ENCODE peak calls at places on chromosomes 13 and 19, in five cellular contexts. One of them, this sample, is unnamed.

GRCh38 chr13:73299787-73300186 is 241.0 kb downstream of the KLF5 start:
- DNase-seq in IMR-90: peak; percentile 50
- DNase-seq in PC-3: no peak
- DNase-seq in mammary epithelial cell: no peak
- DNase-seq in fibroblast of lung: peak; percentile 73
- DNase-seq in this sample: no peak

GRCh38 chr19:28049875-28050274 is 1163.1 kb downstream of the UQCRFS1 start:
- DNase-seq in IMR-90: no peak
- DNase-seq in PC-3: no peak
- DNase-seq in mammary epithelial cell: no peak
- DNase-seq in fibroblast of lung: no peak
- DNase-seq in this sample: no peak

GRCh38 chr13:93744033-93744432 is 517.4 kb downstream of the GPC6 start:
- DNase-seq in mammary epithelial cell: no peak
- DNase-seq in PC-3: no peak
- DNase-seq in fibroblast of lung: no peak
- DNase-seq in IMR-90: no peak
- DNase-seq in this sample: no peak

GRCh38 chr19:14015454-14016035 is 9.4 kb upstream of the RFX1 start:
- DNase-seq in IMR-90: no peak
- DNase-seq in fibroblast of lung: no peak
- DNase-seq in mammary epithelial cell: no peak
- DNase-seq in PC-3: no peak
- DNase-seq in this sample: peak; percentile 84

GRCh38 chr13:110396913-110397379 is 89.9 kb downstream of the COL4A2 start:
- DNase-seq in PC-3: peak; percentile 92
- DNase-seq in IMR-90: peak; percentile 100
- DNase-seq in fibroblast of lung: peak; percentile 100
- DNase-seq in mammary epithelial cell: peak; percentile 97
- DNase-seq in this sample: no peak

GRCh38 chr13:108947551-108948030 is 318.2 kb downstream of the MYO16 start:
- DNase-seq in PC-3: no peak
- DNase-seq in mammary epithelial cell: no peak
- DNase-seq in fibroblast of lung: peak; percentile 23
- DNase-seq in IMR-90: peak; percentile 30
- DNase-seq in this sample: no peak

GRCh38 chr13:33330483-33330882 is 44.9 kb upstream of the STARD13 start:
- DNase-seq in IMR-90: no peak
- DNase-seq in PC-3: no peak
- DNase-seq in mammary epithelial cell: no peak
- DNase-seq in fibroblast of lung: no peak
- DNase-seq in this sample: no peak

GRCh38 chr13:113216165-113217056 is 7.0 kb downstream of the CUL4A start:
- DNase-seq in IMR-90: peak; percentile 74
- DNase-seq in PC-3: peak; percentile 73
- DNase-seq in mammary epithelial cell: peak; percentile 72
- DNase-seq in fibroblast of lung: peak; percentile 84
- DNase-seq in this sample: no peak

GRCh38 chr13:27967203-27967735 is 1.8 kb downstream of the CDX2 start:
- DNase-seq in fibroblast of lung: no peak
- DNase-seq in PC-3: no peak
- DNase-seq in mammary epithelial cell: no peak
- DNase-seq in IMR-90: no peak
- DNase-seq in this sample: no peak

GRCh38 chr13:43924549-43925245 is 45.0 kb downstream of the LACC1 start:
- DNase-seq in fibroblast of lung: no peak
- DNase-seq in mammary epithelial cell: no peak
- DNase-seq in PC-3: no peak
- DNase-seq in IMR-90: no peak
- DNase-seq in this sample: peak; percentile 42

GRCh38 chr13:108218044-108218974 is at the start of gene ABHD13:
- DNase-seq in mammary epithelial cell: peak; percentile 93
- DNase-seq in PC-3: peak; percentile 95
- DNase-seq in IMR-90: peak; percentile 85
- DNase-seq in fibroblast of lung: peak; percentile 85
- DNase-seq in this sample: peak; percentile 98

GRCh38 chr13:44930907-44931676 is 58.2 kb downstream of the NUFIP1 start:
- DNase-seq in IMR-90: no peak
- DNase-seq in fibroblast of lung: peak; percentile 54
- DNase-seq in PC-3: peak; percentile 27
- DNase-seq in mammary epithelial cell: peak; percentile 61
- DNase-seq in this sample: no peak
- H2AFZ ChIP-seq in IMR-90: no peak overlapping the region
- H2AFZ ChIP-seq in fibroblast of lung: no peak overlapping the region
- H2AFZ ChIP-seq in PC-3: no peak overlapping the region
- H2AFZ ChIP-seq in mammary epithelial cell: peak overlapping the region; percentile 46
- H2AFZ ChIP-seq in this sample: no peak overlapping the region

DNA sequence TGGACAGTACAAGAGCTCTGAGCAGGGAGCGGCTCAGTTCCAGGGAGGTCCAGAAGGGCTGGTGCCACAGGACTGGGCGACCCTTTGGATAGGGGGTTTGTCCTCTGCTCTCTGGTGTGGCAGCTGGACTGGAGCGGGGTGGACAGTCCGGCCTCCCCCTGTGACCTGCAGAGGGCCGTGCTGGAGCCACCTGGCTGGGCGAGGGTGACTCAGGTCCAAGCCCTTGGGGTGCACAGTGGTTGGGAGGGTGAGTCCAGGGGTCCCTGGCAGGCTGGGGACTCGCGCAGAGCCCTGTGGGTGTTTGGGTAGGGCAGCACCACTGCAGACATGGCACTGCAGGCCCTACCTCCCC is 7.2 kb downstream of the SSBP4 start:
- DNase-seq in PC-3: no peak
- DNase-seq in IMR-90: no peak
- DNase-seq in mammary epithelial cell: no peak
- DNase-seq in fibroblast of lung: no peak
- DNase-seq in this sample: no peak
- H3K9ac ChIP-seq in PC-3: no peak overlapping the region
- H3K9ac ChIP-seq in IMR-90: peak overlapping the region; percentile 27
- H3K9ac ChIP-seq in mammary epithelial cell: no peak overlapping the region
- H3K9ac ChIP-seq in fibroblast of lung: no peak overlapping the region
- H3K9ac ChIP-seq in this sample: no peak overlapping the region

DNA sequence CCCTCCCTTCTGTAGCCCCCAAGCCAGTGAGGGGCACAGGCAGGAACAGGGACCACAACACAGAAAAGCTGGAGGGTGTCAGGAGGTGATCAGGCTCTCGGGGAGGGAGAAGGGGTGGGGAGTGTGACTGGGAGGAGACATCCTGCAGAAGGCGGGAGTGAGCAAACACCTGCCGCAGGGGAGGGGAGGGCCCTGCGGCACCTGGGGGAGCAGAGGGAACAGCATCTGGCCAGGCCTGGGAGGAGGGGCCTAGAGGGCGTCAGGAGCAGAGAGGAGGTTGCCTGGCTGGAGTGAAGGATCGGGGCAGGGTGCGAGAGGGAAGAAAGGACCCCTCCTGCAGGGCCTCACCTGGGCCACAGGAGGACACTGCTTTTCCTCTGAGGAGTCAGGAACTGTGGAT is 4.2 kb downstream of the KLK3 start:
- DNase-seq in mammary epithelial cell: no peak
- DNase-seq in PC-3: no peak
- DNase-seq in fibroblast of lung: no peak
- DNase-seq in IMR-90: no peak
- DNase-seq in this sample: no peak
- H3K4me3 ChIP-seq in mammary epithelial cell: no peak overlapping the region
- H3K4me3 ChIP-seq in PC-3: no peak overlapping the region
- H3K4me3 ChIP-seq in fibroblast of lung: no peak overlapping the region
- H3K4me3 ChIP-seq in IMR-90: no peak overlapping the region
- H3K4me3 ChIP-seq in this sample: no peak overlapping the region

GRCh38 chr19:57321164-57321563 is 892 bp downstream of the ZNF543 start:
- DNase-seq in mammary epithelial cell: no peak
- DNase-seq in fibroblast of lung: no peak
- DNase-seq in PC-3: no peak
- DNase-seq in IMR-90: no peak
- DNase-seq in this sample: no peak
- H2AFZ ChIP-seq in mammary epithelial cell: peak overlapping the region; percentile 96
- H2AFZ ChIP-seq in fibroblast of lung: no peak overlapping the region
- H2AFZ ChIP-seq in PC-3: peak overlapping the region; percentile 87
- H2AFZ ChIP-seq in IMR-90: peak overlapping the region; percentile 99
- H2AFZ ChIP-seq in this sample: no peak overlapping the region

GRCh38 chr19:939922-940321 is 14.1 kb downstream of the ARID3A start:
- DNase-seq in IMR-90: no peak
- DNase-seq in PC-3: no peak
- DNase-seq in mammary epithelial cell: no peak
- DNase-seq in fibroblast of lung: no peak
- DNase-seq in this sample: no peak
- H3K9ac ChIP-seq in IMR-90: no peak overlapping the region
- H3K9ac ChIP-seq in PC-3: no peak overlapping the region
- H3K9ac ChIP-seq in mammary epithelial cell: no peak overlapping the region
- H3K9ac ChIP-seq in fibroblast of lung: no peak overlapping the region
- H3K9ac ChIP-seq in this sample: no peak overlapping the region

GRCh38 chr19:48815870-48816501 is 5.2 kb upstream of the BCAT2 start:
- DNase-seq in mammary epithelial cell: peak; percentile 18
- DNase-seq in IMR-90: peak; percentile 43
- DNase-seq in fibroblast of lung: peak; percentile 11
- DNase-seq in PC-3: no peak
- DNase-seq in this sample: no peak
- H3K4me3 ChIP-seq in mammary epithelial cell: no peak overlapping the region
- H3K4me3 ChIP-seq in IMR-90: no peak overlapping the region
- H3K4me3 ChIP-seq in fibroblast of lung: no peak overlapping the region
- H3K4me3 ChIP-seq in PC-3: no peak overlapping the region
- H3K4me3 ChIP-seq in this sample: no peak overlapping the region

DNA sequence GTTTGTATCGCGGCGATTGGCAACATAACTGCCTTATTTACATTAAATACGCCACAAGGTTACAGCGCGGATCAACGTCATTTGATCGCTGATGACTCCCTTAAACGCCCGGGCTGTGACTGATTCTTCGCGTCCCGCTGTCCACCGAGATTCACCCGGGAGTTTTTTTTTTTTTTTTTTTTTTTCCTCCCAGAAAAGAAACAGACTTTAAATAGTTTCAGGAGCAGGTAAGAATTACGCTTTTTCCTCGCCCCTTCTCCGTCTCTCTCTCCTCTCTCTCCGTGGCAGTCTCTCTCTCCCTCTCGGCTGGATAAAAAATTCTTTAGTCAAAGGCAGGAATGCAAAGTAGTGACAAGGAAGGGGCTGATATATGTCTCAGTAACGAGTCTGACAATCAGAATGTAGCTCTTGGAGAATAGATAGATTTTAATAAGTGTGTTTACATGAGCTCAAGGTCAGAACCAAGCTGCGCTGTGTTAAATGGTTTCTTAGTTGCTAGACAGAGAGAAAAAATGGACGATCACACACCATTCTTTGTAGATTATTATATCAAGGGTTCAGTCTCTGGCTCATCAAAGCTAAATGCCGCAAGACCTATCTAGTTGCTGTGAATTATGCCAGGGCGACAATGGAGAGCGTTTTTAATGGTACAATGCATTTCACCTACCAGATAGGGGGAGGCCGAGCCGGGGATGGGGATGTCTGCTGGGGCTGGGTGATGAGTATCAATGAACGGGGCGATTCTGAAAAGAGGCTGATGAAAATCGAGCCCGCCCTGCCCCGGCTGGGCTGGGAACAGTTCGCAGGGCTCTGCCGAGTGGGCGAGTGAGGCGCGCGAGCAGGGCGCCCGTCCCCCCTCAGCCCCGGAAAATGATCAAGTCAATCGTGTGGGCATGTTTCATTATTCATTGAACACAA is 147.2 kb upstream of the ZNF536 start:
- DNase-seq in mammary epithelial cell: no peak
- DNase-seq in fibroblast of lung: no peak
- DNase-seq in PC-3: no peak
- DNase-seq in IMR-90: no peak
- DNase-seq in this sample: no peak
- H2AFZ ChIP-seq in mammary epithelial cell: no peak overlapping the region
- H2AFZ ChIP-seq in fibroblast of lung: no peak overlapping the region
- H2AFZ ChIP-seq in PC-3: no peak overlapping the region
- H2AFZ ChIP-seq in IMR-90: peak overlapping the region; percentile 34
- H2AFZ ChIP-seq in this sample: no peak overlapping the region

DNA sequence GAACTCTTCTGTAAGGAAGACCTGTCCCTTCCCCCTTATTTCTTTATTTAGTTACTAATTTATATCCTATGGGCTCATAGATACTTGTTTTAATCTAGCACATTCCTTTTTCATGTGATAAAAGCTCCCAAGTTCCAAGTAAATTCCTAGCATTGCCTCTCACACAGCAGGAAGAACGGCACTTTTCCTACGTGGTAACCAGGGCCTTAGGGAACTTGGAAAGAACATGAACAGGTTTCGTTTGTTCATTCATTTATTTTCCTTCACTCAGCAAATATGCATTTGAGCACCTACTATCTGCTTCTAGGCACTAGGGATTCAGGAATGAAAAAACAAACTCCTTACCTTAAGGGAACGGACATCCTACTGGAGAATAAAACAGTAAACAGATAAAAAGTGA is 125.1 kb downstream of the SIPA1L3 start:
- DNase-seq in PC-3: no peak
- DNase-seq in fibroblast of lung: peak; percentile 93
- DNase-seq in IMR-90: peak; percentile 74
- DNase-seq in mammary epithelial cell: no peak
- DNase-seq in this sample: no peak
- H3K9ac ChIP-seq in PC-3: no peak overlapping the region
- H3K9ac ChIP-seq in fibroblast of lung: no peak overlapping the region
- H3K9ac ChIP-seq in IMR-90: no peak overlapping the region
- H3K9ac ChIP-seq in mammary epithelial cell: no peak overlapping the region
- H3K9ac ChIP-seq in this sample: peak overlapping the region; percentile 71

DNA sequence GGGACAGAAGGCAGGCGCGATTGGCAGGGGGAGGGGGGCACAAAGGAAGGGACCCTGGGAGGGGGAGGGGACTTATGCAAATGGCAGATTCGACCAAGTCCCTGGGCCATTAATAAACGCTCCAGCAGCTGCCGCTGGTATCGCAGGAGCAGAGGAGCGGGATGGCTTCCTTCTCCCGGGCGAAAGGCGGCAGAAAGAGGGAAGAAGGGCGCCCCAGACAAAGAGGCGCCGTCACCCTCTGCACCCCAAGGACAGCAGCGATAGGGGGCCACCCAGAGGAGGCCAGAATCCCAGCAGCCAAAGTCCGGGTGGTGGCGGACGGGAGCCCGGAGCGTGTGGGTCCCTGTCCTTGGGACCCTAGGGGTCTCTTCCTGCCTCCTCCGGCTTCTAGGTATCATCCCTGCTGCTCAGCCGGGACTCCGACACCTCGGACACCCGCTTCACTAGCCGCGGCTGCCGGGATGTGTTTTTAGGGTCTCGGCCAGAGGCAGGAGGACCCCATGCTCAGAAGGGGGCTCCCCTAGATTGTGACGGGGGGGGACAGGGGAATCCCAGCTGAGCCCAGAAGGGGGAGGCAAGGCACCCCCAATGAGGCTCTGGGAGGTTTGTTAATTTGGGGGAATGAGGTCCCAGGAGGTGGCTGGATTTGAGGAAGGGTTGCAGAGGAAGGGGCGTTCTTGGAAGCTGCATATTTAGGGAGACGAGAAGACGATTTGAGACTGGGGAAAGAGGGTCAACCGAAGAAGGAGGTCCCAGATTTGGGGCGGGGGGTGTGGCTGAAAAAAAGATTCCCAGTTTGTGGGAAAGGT is 1.7 kb downstream of the PTPRS start:
- DNase-seq in mammary epithelial cell: no peak
- DNase-seq in IMR-90: no peak
- DNase-seq in PC-3: no peak
- DNase-seq in fibroblast of lung: no peak
- DNase-seq in this sample: peak; percentile 54
- H3K4me3 ChIP-seq in mammary epithelial cell: no peak overlapping the region
- H3K4me3 ChIP-seq in IMR-90: peak overlapping the region; percentile 78
- H3K4me3 ChIP-seq in PC-3: peak overlapping the region; percentile 95
- H3K4me3 ChIP-seq in fibroblast of lung: no peak overlapping the region
- H3K4me3 ChIP-seq in this sample: peak overlapping the region; percentile 78

GRCh38 chr19:47035127-47035494 is 13.3 kb downstream of the TMEM160 start:
- DNase-seq in fibroblast of lung: peak; percentile 19
- DNase-seq in IMR-90: no peak
- DNase-seq in mammary epithelial cell: no peak
- DNase-seq in PC-3: peak; percentile 18
- DNase-seq in this sample: peak; percentile 82
- H2AFZ ChIP-seq in fibroblast of lung: peak overlapping the region; percentile 86
- H2AFZ ChIP-seq in IMR-90: peak overlapping the region; percentile 85
- H2AFZ ChIP-seq in mammary epithelial cell: peak overlapping the region; percentile 100
- H2AFZ ChIP-seq in PC-3: peak overlapping the region; percentile 83
- H2AFZ ChIP-seq in this sample: peak overlapping the region; percentile 90

This sample was measured in Karpas-422.